ENCODE peak calls at places on chromosomes 2 and 18, in nine cellular contexts. A is suprapubic skin; N is sigmoid colon; H is adrenal gland; M is upper lobe of right lung; J is OCI-LY7; U is CD8-positive, alpha-beta T cell; T is tibial artery; V is pancreas. B is an unnamed sample. For H3K4me1, the result is how much of the 10 kb centered on the place peaks cover.

GRCh38 chr2:6556755-6557154 is 309.0 kb downstream of the CMPK2 start:
- DNase-seq in U (no peak), N (no peak), H (no peak), T (no peak), M (no peak), J (no peak), V (no peak), A (no peak), B (no peak)

GRCh38 chr2:225466891-225467604 is 67.5 kb downstream of the NYAP2 start:
- DNase-seq in H (no peak), N (no peak), U (no peak), V (no peak), J (no peak), A (no peak), M (no peak), T (no peak), B (no peak)

GRCh38 chr18:58633874-58634273 is 5.0 kb upstream of the ALPK2 start:
- DNase-seq in J (no peak), U (no peak), T (no peak), V (no peak), H (no peak), A (no peak), M (no peak), N (no peak), B (no peak)

GRCh38 chr18:67776929-67777328 is 260.4 kb upstream of the DSEL start:
- DNase-seq in H (no peak), A (no peak), M (no peak), U (no peak), T (no peak), N (no peak), J (no peak), V (no peak), B (no peak)

GRCh38 chr2:64204006-64204632 is 59.9 kb upstream of the PELI1 start:
- DNase-seq in H (peak), M (peak), N (peak), V (peak), T (peak), J (no peak), U (no peak), A (peak), B (no peak)

GRCh38 chr2:168002021-168002553 is 245.3 kb downstream of the STK39 start:
- DNase-seq in V (no peak), N (no peak), M (no peak), H (no peak), U (no peak), T (no peak), J (no peak), A (no peak), B (no peak)

GRCh38 chr2:94871226-94872087 is at the start of gene TEKT4:
- DNase-seq in U (no peak), T (no peak), A (peak), N (no peak), J (no peak), M (peak), H (no peak), V (no peak), B (no peak)

GRCh38 chr2:129762386-129763189 is 216.9 kb upstream of the RAB6C start:
- DNase-seq in M (no peak), J (no peak), N (no peak), T (no peak), U (no peak), H (no peak), A (no peak), V (no peak), B (no peak)

GRCh38 chr2:45329045-45329677 is 281.9 kb downstream of the SRBD1 start:
- DNase-seq in N (no peak), T (no peak), V (no peak), M (no peak), J (peak), H (no peak), A (no peak), U (no peak), B (no peak)

GRCh38 chr18:49473721-49474120 is 13.3 kb upstream of the DYM start:
- DNase-seq in V (no peak), U (no peak), A (no peak), N (no peak), M (no peak), T (no peak), J (no peak), H (peak), B (no peak)

GRCh38 chr18:58552057-58552461 is 76.8 kb downstream of the ALPK2 start:
- DNase-seq in V (no peak), H (no peak), A (no peak), N (no peak), T (no peak), M (no peak), J (no peak), U (no peak), B (no peak)

GRCh38 chr2:9644603-9645002 is 13.8 kb upstream of the YWHAQ start:
- DNase-seq in V (no peak), M (no peak), H (no peak), T (no peak), A (peak), N (no peak), J (no peak), U (no peak), B (no peak)

GRCh38 chr2:120452945-120453634 is 107.2 kb downstream of the INHBB start:
- DNase-seq in N (no peak), A (no peak), J (no peak), H (no peak), M (peak), T (no peak), U (no peak), V (no peak), B (no peak)

GRCh38 chr2:120453635-120453998 is 107.7 kb downstream of the INHBB start:
- DNase-seq in V (no peak), H (no peak), U (no peak), N (no peak), M (peak), J (no peak), A (no peak), T (no peak), B (no peak)

GRCh38 chr2:120454993-120455789 is 109.3 kb downstream of the INHBB start:
- DNase-seq in J (no peak), V (no peak), T (no peak), U (no peak), M (no peak), A (no peak), N (no peak), H (no peak), B (no peak)

GRCh38 chr2:120460511-120460910 is 114.6 kb downstream of the INHBB start:
- DNase-seq in N (no peak), A (no peak), V (no peak), J (no peak), H (no peak), U (no peak), T (no peak), M (peak), B (no peak)

DNA sequence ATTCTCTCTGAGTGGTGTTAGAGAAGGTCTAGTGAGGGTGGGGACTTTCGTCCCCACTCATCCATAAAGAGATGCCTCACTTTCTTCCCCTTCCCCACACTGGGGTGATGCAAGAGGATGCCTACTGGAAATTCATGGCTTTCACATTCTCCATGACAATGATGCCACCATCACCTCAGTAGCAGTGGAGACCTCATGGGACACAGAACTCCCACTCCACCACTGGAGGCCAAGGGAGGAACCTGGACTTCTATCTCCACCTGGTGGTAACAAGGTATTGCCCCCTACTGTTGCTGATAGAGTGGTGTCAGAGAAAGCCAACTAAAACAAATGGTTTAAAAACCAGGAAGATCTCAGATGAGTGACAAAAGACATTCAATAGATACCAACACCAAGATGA is 110.9 kb downstream of the INHBB start:
- DNase-seq in J (no peak), N (no peak), U (no peak), V (no peak), M (no peak), A (no peak), H (no peak), T (no peak), B (no peak)
- TF ChIP-seq CTCF in J (peak), N (no peak), U (no peak), V (no peak), M (no peak), A (no peak), H (no peak), T (no peak), B (no peak)

DNA sequence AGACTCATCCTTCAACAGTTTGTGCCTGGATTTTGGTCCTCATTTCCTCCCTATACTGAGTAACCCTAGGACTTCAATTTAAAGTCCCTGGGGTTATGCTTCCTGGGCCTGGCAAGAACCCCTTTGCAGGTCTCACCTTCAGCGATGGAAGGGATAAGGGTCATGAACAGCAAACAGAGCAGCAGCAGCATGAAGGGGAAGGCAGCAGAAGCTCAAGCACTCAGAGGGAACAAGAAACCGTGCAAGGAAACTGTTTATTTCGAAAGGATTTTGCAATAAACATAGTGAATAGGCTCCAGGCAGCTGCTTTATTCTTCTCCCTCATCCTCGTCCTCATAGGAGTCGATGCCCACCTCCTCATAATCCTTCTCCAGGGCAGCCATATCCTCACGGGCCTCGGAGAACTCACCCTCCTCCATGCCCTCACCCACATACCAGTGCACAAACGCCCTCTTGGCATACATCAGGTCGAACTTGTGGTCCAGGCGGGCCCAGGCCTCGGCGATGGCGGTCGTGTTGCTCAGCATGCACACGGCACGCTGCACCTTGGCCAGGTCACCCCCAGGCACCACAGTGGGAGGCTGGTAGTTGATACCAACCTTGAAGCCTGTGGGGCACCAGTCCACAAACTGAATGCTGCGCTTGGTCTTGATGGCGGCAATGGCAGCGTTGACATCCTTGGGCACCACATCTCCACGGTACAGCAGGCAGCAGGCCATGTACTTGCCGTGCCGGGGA is 2.8 kb upstream of the TUBA4B start:
- DNase-seq in J (peak), N (no peak), M (no peak), A (no peak), V (no peak), U (no peak), H (no peak), T (no peak), B (no peak)
- H3K4me1 ChIP-seq in J (half or more), N (half or more), M (half or more), A (half or more), V (under half), U (half or more), H (half or more), T (half or more), B (half or more)

GRCh38 chr2:133819906-133820305 is 251.6 kb upstream of the NCKAP5 start:
- DNase-seq in M (no peak), V (no peak), A (no peak), N (no peak), T (no peak), H (no peak), J (no peak), U (no peak), B (no peak)
- TF ChIP-seq CTCF in M (no peak), V (no peak), A (no peak), N (no peak), T (no peak), H (no peak), J (no peak), U (no peak), B (no peak)

DNA sequence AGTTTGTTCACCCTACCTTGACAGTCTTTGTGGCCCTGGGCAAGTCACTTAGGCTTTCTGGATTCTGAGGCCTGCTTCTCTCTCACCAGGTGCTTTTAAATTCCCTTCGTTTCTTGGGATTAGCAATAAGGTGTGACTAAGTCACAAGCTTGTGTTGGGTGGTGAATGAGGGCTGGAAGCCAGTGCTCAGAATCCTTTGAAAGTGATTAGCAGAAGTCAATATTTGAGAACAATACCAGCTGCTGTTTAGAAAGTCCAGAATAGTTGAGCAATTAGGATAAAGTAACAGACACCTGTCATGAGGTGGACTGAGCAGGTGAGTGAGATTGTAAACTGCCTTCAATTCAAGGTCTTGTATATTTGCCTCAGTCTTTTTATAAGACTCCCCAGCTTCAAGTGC is 19.3 kb upstream of the MGAT5 start:
- DNase-seq in H (no peak), V (peak), A (no peak), U (no peak), T (no peak), M (no peak), J (peak), N (no peak), B (no peak)
- H3K4me1 ChIP-seq in H (under half), V (under half), A (under half), U (half or more), T (under half), M (under half), J (half or more), N (under half), B (under half)

DNA sequence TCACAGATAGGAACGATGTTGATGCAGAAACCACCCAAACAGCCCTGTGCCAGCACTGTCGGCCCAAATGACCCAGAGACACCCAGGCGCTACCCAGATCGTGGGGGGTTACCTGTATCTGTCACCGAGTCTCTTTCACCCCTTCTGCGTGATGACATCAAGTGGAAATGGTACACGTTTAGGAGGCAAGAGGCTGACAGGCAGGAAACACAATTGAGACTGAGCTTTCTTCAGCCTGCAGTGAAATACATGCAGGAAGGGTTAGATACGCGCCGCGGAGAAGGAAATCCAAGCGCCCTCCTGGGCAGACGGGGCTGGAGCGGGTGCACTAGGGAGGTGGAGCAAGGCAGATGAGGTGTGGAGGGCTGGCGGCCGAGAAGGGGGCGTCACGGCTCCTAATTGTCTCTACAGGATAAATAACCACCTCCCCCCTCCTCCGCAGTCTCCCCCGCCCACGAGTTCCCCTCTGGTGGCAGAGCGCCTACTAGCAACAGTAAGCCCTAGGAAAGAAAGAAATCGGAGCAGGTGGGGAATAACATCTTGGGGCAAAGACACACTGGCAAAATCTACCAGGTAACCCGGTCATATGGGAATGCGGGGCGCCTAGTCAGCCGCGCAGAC is at the start of gene RNF152:
- DNase-seq in N (peak), T (peak), J (no peak), U (peak), A (no peak), V (peak), H (peak), M (peak), B (no peak)
- TF ChIP-seq CTCF in N (no peak), T (peak), J (no peak), U (no peak), A (no peak), V (no peak), H (no peak), M (no peak), B (no peak)

DNA sequence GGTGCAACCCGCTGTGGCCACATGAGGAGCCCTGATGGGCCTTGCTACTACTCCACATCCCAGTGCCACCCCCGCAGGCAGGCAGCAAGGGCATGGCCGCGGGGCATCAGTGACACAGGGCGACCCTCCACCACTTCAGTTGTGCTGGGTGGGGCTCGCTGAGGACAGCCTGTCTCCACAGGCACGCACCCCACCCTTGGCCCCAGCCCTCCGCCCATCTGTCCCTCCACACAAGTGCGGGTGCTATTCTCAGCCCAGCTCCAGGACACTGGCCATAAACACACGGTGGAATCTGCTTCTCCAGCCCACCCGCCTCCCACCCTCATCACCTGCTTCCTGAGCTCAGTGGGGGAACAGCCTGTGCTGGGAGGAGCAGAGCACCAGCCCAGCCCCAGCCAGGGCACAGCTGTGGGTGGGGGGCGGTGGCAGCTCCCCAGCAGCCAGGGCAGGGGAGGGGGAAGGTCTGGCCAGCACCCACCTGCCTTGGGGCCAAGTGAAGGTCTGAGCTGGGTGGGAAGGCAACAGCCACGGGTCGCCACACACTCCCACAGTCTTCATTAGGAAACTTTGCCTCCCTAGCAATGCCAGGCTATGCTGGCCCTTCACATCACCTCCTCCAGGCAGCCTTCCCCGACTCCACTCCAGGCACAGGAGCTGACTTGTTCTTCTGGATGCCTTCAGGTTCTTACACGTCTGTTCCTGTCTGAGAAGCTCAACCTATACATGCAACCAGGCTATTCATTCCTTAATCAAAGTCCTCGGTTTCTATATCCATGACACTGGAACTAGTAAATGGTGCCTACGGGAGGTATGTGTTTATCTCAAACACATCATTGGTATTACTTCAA is 16.4 kb downstream of the BIN1 start:
- DNase-seq in M (no peak), U (no peak), N (no peak), H (no peak), V (no peak), J (no peak), A (no peak), T (no peak), B (no peak)
- H3K4me1 ChIP-seq in M (under half), U (under half), N (under half), H (half or more), V (under half), J (under half), A (half or more), T (under half), B (half or more)

GRCh38 chr18:9549405-9549804 is 65.0 kb downstream of the PPP4R1 start:
- DNase-seq in N (no peak), H (no peak), J (peak), T (no peak), A (no peak), V (no peak), U (no peak), M (no peak), B (no peak)
- TF ChIP-seq CTCF in N (no peak), H (no peak), J (peak), T (no peak), A (no peak), V (no peak), U (no peak), M (no peak), B (no peak)

DNA sequence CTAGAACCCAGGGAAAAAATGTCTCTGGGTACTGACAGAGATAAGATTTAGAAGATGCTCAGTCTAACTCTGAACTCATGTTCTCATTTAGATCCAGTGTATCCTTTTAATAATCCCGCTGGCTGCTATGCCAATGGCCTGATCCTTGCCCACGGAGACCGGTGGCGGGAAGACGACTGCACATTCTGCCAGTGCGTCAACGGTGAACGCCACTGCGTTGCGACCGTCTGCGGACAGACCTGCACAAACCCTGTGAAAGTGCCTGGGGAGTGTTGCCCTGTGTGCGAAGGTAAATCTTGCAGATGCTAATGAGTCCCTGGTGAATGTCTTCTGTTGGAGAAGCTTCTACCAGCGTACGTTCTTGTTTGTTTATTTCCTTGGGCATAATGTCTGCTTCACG is 118.6 kb downstream of the FEZ2 start:
- DNase-seq in T (no peak), J (no peak), N (no peak), U (no peak), A (no peak), M (no peak), H (no peak), V (no peak), B (no peak)
- H3K4me1 ChIP-seq in T (under half), J (under half), N (under half), U (under half), A (under half), M (under half), H (under half), V (under half), B (under half)